ENCODE peak calls at places on chromosomes 16 and 17, in five cellular contexts. One of them, this sample, is unnamed.

GRCh38 chr17:74760404-74761105 is 12.1 kb downstream of the NHERF1 start:
- ATAC-seq in HepG2: peak; percentile 2
- ATAC-seq in GM12878: no peak
- ATAC-seq in upper lobe of left lung: no peak
- ATAC-seq in K562: peak; percentile 74
- ATAC-seq in this sample: no peak

GRCh38 chr16:81927561-81928185 is 83.6 kb downstream of the SDR42E1 start:
- ATAC-seq in upper lobe of left lung: no peak
- ATAC-seq in K562: no peak
- ATAC-seq in HepG2: no peak
- ATAC-seq in GM12878: no peak
- ATAC-seq in this sample: no peak

GRCh38 chr17:49180303-49180702 is 30.1 kb downstream of the GNGT2 start:
- ATAC-seq in K562: peak; percentile 87
- ATAC-seq in upper lobe of left lung: peak; percentile 90
- ATAC-seq in HepG2: peak; percentile 70
- ATAC-seq in GM12878: peak; percentile 78
- ATAC-seq in this sample: no peak

GRCh38 chr17:77696720-77697460 is 261.6 kb upstream of the TNRC6C start:
- ATAC-seq in upper lobe of left lung: no peak
- ATAC-seq in GM12878: no peak
- ATAC-seq in K562: no peak
- ATAC-seq in HepG2: no peak
- ATAC-seq in this sample: peak; percentile 18

GRCh38 chr17:14775761-14776492 is 475.0 kb downstream of the HS3ST3B1 start:
- ATAC-seq in K562: no peak
- ATAC-seq in GM12878: no peak
- ATAC-seq in HepG2: no peak
- ATAC-seq in upper lobe of left lung: no peak
- ATAC-seq in this sample: no peak

GRCh38 chr16:66511615-66512500 is 38.1 kb downstream of the TK2 start:
- ATAC-seq in K562: peak; percentile 18
- ATAC-seq in HepG2: no peak
- ATAC-seq in upper lobe of left lung: peak; percentile 7
- ATAC-seq in GM12878: no peak
- ATAC-seq in this sample: peak; percentile 27

GRCh38 chr17:64009571-64010402 is 10.6 kb downstream of the ICAM2 start:
- ATAC-seq in GM12878: no peak
- ATAC-seq in K562: no peak
- ATAC-seq in HepG2: no peak
- ATAC-seq in upper lobe of left lung: peak; percentile 74
- ATAC-seq in this sample: peak; percentile 22

GRCh38 chr17:22268912-22269220 is 576.5 kb downstream of the KCNJ18 start:
- ATAC-seq in upper lobe of left lung: no peak
- ATAC-seq in K562: no peak
- ATAC-seq in GM12878: no peak
- ATAC-seq in HepG2: no peak
- ATAC-seq in this sample: no peak

GRCh38 chr17:34579979-34580684 is 750 bp downstream of the TMEM132E start:
- ATAC-seq in upper lobe of left lung: peak; percentile 49
- ATAC-seq in GM12878: no peak
- ATAC-seq in HepG2: no peak
- ATAC-seq in K562: no peak
- ATAC-seq in this sample: peak; percentile 10

GRCh38 chr17:27299384-27300049 is 5.6 kb downstream of the WSB1 start:
- ATAC-seq in upper lobe of left lung: no peak
- ATAC-seq in GM12878: peak; percentile 17
- ATAC-seq in HepG2: no peak
- ATAC-seq in K562: no peak
- ATAC-seq in this sample: no peak

GRCh38 chr17:39618252-39618913 is 8.4 kb upstream of the PPP1R1B start:
- ATAC-seq in GM12878: no peak
- ATAC-seq in HepG2: no peak
- ATAC-seq in K562: no peak
- ATAC-seq in upper lobe of left lung: peak; percentile 5
- ATAC-seq in this sample: no peak

GRCh38 chr16:70432800-70433455 is 6.0 kb downstream of the ST3GAL2 start:
- ATAC-seq in GM12878: peak; percentile 0
- ATAC-seq in HepG2: no peak
- ATAC-seq in K562: peak; percentile 1
- ATAC-seq in upper lobe of left lung: no peak
- ATAC-seq in this sample: peak; percentile 26

GRCh38 chr16:55655709-55656694 is at the start of gene SLC6A2:
- ATAC-seq in K562: no peak
- ATAC-seq in HepG2: peak; percentile 67
- ATAC-seq in GM12878: no peak
- ATAC-seq in upper lobe of left lung: peak; percentile 53
- ATAC-seq in this sample: peak; percentile 59

GRCh38 chr16:30948087-30948955 is 547 bp upstream of the ORAI3 start:
- ATAC-seq in K562: peak; percentile 52
- ATAC-seq in HepG2: peak; percentile 19
- ATAC-seq in upper lobe of left lung: peak; percentile 76
- ATAC-seq in GM12878: peak; percentile 15
- ATAC-seq in this sample: peak; percentile 79

GRCh38 chr17:2571523-2572303 is 21.7 kb upstream of the PAFAH1B1 start:
- ATAC-seq in GM12878: peak; percentile 98
- ATAC-seq in upper lobe of left lung: no peak
- ATAC-seq in HepG2: peak; percentile 60
- ATAC-seq in K562: no peak
- ATAC-seq in this sample: no peak

GRCh38 chr17:15249487-15249886 is 15.6 kb downstream of the PMP22 start:
- ATAC-seq in GM12878: no peak
- ATAC-seq in K562: no peak
- ATAC-seq in upper lobe of left lung: peak; percentile 67
- ATAC-seq in HepG2: no peak
- ATAC-seq in this sample: no peak

GRCh38 chr17:75773808-75774470 is 8.9 kb upstream of the GALK1 start:
- ATAC-seq in upper lobe of left lung: no peak
- ATAC-seq in HepG2: peak; percentile 61
- ATAC-seq in K562: no peak
- ATAC-seq in GM12878: peak; percentile 8
- ATAC-seq in this sample: peak; percentile 11

GRCh38 chr16:719815-720506 is 985 bp upstream of the ANTKMT start:
- ATAC-seq in K562: peak; percentile 27
- ATAC-seq in GM12878: peak; percentile 4
- ATAC-seq in upper lobe of left lung: no peak
- ATAC-seq in HepG2: peak; percentile 43
- ATAC-seq in this sample: no peak

GRCh38 chr17:68399638-68400403 is 57.5 kb downstream of the WIPI1 start:
- ATAC-seq in K562: no peak
- ATAC-seq in GM12878: peak; percentile 28
- ATAC-seq in HepG2: no peak
- ATAC-seq in upper lobe of left lung: peak; percentile 56
- ATAC-seq in this sample: no peak

GRCh38 chr17:79778504-79779087 is 648 bp downstream of the CBX2 start:
- ATAC-seq in upper lobe of left lung: no peak
- ATAC-seq in HepG2: peak; percentile 5
- ATAC-seq in K562: peak; percentile 26
- ATAC-seq in GM12878: peak; percentile 55
- ATAC-seq in this sample: no peak

GRCh38 chr16:54957403-54957802 is 26.7 kb downstream of the IRX5 start:
- ATAC-seq in K562: peak; percentile 82
- ATAC-seq in GM12878: no peak
- ATAC-seq in upper lobe of left lung: no peak
- ATAC-seq in HepG2: no peak
- ATAC-seq in this sample: no peak

GRCh38 chr16:12486386-12486785 is 317.3 kb downstream of the CPPED1 start:
- ATAC-seq in upper lobe of left lung: no peak
- ATAC-seq in GM12878: no peak
- ATAC-seq in K562: no peak
- ATAC-seq in HepG2: no peak
- ATAC-seq in this sample: no peak

GRCh38 chr16:4231886-4232285 is 10.0 kb downstream of the SRL start:
- ATAC-seq in upper lobe of left lung: no peak
- ATAC-seq in GM12878: no peak
- ATAC-seq in K562: peak; percentile 40
- ATAC-seq in HepG2: no peak
- ATAC-seq in this sample: no peak

GRCh38 chr17:37607637-37608368 is 1.4 kb downstream of the SYNRG start:
- ATAC-seq in HepG2: no peak
- ATAC-seq in upper lobe of left lung: no peak
- ATAC-seq in GM12878: peak; percentile 28
- ATAC-seq in K562: no peak
- ATAC-seq in this sample: no peak

GRCh38 chr17:193426-193810 is 12.0 kb upstream of the DOC2B start:
- ATAC-seq in HepG2: peak; percentile 40
- ATAC-seq in GM12878: no peak
- ATAC-seq in K562: no peak
- ATAC-seq in upper lobe of left lung: no peak
- ATAC-seq in this sample: no peak

GRCh38 chr16:14378131-14378551 is 251.9 kb downstream of the PARN start:
- ATAC-seq in GM12878: peak; percentile 34
- ATAC-seq in K562: peak; percentile 95
- ATAC-seq in HepG2: peak; percentile 51
- ATAC-seq in upper lobe of left lung: no peak
- ATAC-seq in this sample: no peak

GRCh38 chr17:72683506-72684404 is 408.7 kb downstream of the SLC39A11 start:
- ATAC-seq in upper lobe of left lung: peak; percentile 40
- ATAC-seq in K562: no peak
- ATAC-seq in HepG2: peak; percentile 92
- ATAC-seq in GM12878: no peak
- ATAC-seq in this sample: peak; percentile 41
- TF ChIP-seq EP300 in upper lobe of left lung: peak; percentile 58
- TF ChIP-seq EP300 in K562: no peak
- TF ChIP-seq EP300 in HepG2: peak; percentile 93
- TF ChIP-seq EP300 in GM12878: no peak
- TF ChIP-seq EP300 in this sample: no peak

DNA sequence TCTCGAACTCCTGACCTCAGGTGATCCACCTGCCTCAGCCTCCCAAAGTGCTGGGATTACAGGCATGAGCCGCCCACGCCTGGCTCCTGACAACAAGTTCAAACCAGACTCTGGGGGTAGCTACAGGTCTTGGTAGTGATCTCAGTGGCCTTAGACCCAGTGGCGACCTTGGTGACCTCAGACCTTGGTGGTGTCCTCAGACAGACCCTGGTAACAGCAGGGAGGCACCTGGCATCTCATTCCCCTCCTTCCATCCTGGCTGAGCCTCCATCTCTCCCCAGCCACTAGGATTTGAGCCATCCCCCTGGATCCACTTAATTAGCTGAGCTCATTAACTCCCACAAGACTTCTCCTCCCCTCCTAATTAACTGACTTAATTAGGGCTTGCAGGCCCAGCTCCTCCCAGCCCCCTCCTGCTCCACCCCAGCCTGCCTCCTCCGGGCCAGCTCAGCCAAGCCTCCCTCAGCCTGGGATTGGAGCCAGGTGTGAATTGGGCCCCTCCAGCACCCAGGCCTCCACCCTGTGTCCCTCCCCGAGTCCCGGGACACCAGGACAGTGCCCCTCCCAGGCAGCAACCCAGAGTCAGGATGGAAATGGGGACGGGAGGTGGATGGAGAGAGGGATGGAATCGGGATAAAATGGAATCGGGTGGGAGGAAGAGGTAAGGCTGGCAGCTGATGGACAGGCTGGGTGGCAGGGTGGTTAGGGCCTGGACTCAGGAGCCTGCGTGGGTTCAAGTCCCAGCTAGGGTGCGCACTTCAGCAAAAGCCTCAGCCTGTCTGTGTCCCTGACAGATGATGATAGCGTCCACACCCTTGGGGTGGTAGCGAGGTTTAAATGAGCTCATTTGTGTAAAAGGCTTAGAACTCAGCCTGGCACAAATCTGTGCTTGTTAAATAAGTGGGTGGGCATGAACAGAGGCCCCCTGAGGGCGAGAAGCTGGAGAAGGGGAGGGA is 11.2 kb upstream of the SBK1 start:
- ATAC-seq in GM12878: no peak
- ATAC-seq in HepG2: no peak
- ATAC-seq in upper lobe of left lung: no peak
- ATAC-seq in K562: peak; percentile 48
- ATAC-seq in this sample: no peak
- TF ChIP-seq CTCF in GM12878: no peak
- TF ChIP-seq CTCF in HepG2: no peak
- TF ChIP-seq CTCF in upper lobe of left lung: no peak
- TF ChIP-seq CTCF in K562: peak; percentile 30
- TF ChIP-seq CTCF in this sample: no peak

DNA sequence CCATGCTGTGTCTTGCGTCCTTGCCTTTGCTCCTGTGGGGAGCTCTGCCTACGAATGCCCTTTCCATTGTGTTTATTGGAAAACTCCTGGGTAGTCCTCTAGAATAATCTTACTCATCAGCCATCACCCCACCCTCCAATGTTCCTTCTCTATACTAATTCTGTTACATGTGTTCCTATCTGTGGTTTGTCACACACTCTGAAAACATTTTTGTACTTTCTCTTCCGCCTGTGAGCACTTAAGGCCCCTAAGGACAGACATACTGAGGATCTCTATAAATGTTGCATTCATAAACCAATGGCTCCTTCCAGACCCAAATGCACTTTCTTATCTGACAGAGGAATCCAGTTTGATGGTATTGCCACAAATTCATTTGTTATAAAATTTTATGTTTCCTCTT is 53.9 kb upstream of the MON1B start:
- ATAC-seq in K562: no peak
- ATAC-seq in GM12878: peak; percentile 15
- ATAC-seq in HepG2: no peak
- ATAC-seq in upper lobe of left lung: no peak
- ATAC-seq in this sample: no peak
- TF ChIP-seq POLR2AphosphoS5 in K562: no peak
- TF ChIP-seq POLR2AphosphoS5 in GM12878: no peak
- TF ChIP-seq POLR2AphosphoS5 in HepG2: no peak
- TF ChIP-seq POLR2AphosphoS5 in upper lobe of left lung: no peak
- TF ChIP-seq POLR2AphosphoS5 in this sample: no peak

GRCh38 chr16:7938175-7938574 is 605.5 kb downstream of the RBFOX1 start:
- ATAC-seq in K562: no peak
- ATAC-seq in GM12878: no peak
- ATAC-seq in HepG2: no peak
- ATAC-seq in upper lobe of left lung: no peak
- ATAC-seq in this sample: no peak
- TF ChIP-seq EP300 in K562: no peak
- TF ChIP-seq EP300 in GM12878: no peak
- TF ChIP-seq EP300 in HepG2: no peak
- TF ChIP-seq EP300 in upper lobe of left lung: no peak
- TF ChIP-seq EP300 in this sample: no peak

DNA sequence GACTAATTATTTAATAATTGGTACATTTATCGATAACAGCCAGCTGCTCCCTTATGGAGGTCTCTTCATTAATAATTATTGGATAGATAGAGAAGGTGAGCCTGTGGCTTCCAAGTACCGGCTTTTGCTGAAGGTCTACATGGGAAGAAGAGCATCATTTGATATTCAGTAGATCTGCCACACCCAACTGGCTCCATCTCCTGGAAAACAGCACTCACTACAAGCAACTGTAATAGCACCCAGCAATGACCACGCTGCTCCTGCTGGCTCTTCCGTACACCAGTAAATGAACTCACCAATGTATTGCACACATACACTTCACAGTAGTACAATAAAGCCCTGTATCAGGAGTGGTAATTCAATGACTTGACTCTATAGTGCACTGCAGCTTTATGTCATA is 19.5 kb downstream of the MARVELD3 start:
- ATAC-seq in HepG2: peak; percentile 90
- ATAC-seq in upper lobe of left lung: peak; percentile 39
- ATAC-seq in K562: peak; percentile 94
- ATAC-seq in GM12878: peak; percentile 77
- ATAC-seq in this sample: no peak
- TF ChIP-seq CTCF in HepG2: peak; percentile 83
- TF ChIP-seq CTCF in upper lobe of left lung: no peak
- TF ChIP-seq CTCF in K562: peak; percentile 65
- TF ChIP-seq CTCF in GM12878: peak; percentile 48
- TF ChIP-seq CTCF in this sample: no peak

This sample was measured in gastroesophageal sphincter.